ENCODE peak calls at places on chromosomes 3 and 15, in seven cellular contexts. One of them, this sample, is unnamed. For H3K4me1, the result is how much of the 10 kb centered on the place peaks cover.

GRCh38 chr3:113838631-113839209 is at the start of gene GRAMD1C:
- DNase-seq in HCT116: peak
- DNase-seq in K562: peak
- DNase-seq in endothelial cell of umbilical vein: peak
- DNase-seq in A549: peak
- DNase-seq in HepG2: peak
- DNase-seq in Karpas-422: peak
- DNase-seq in this sample: peak

GRCh38 chr3:114850913-114851312 is 296.2 kb downstream of the ZBTB20 start:
- DNase-seq in HCT116: no peak
- DNase-seq in endothelial cell of umbilical vein: no peak
- DNase-seq in A549: no peak
- DNase-seq in Karpas-422: no peak
- DNase-seq in K562: no peak
- DNase-seq in HepG2: no peak
- DNase-seq in this sample: peak

GRCh38 chr15:99390667-99391066 is 139.4 kb downstream of the LRRC28 start:
- DNase-seq in A549: no peak
- DNase-seq in K562: no peak
- DNase-seq in HCT116: no peak
- DNase-seq in Karpas-422: no peak
- DNase-seq in HepG2: peak
- DNase-seq in endothelial cell of umbilical vein: no peak
- DNase-seq in this sample: no peak

GRCh38 chr3:123843668-123844067 is 40.5 kb downstream of the MYLK start:
- DNase-seq in HepG2: no peak
- DNase-seq in endothelial cell of umbilical vein: no peak
- DNase-seq in HCT116: no peak
- DNase-seq in A549: no peak
- DNase-seq in K562: no peak
- DNase-seq in Karpas-422: no peak
- DNase-seq in this sample: no peak

GRCh38 chr15:36798366-36798765 is 218.9 kb downstream of the CDIN1 start:
- DNase-seq in K562: no peak
- DNase-seq in HepG2: no peak
- DNase-seq in Karpas-422: no peak
- DNase-seq in HCT116: no peak
- DNase-seq in A549: peak
- DNase-seq in endothelial cell of umbilical vein: peak
- DNase-seq in this sample: peak

GRCh38 chr15:66809664-66810063 is 107.6 kb downstream of the SMAD6 start:
- DNase-seq in A549: no peak
- DNase-seq in K562: no peak
- DNase-seq in endothelial cell of umbilical vein: no peak
- DNase-seq in HepG2: no peak
- DNase-seq in Karpas-422: no peak
- DNase-seq in HCT116: no peak
- DNase-seq in this sample: no peak

GRCh38 chr3:157585386-157585785 is 82.2 kb upstream of the VEPH1 start:
- DNase-seq in HCT116: no peak
- DNase-seq in HepG2: no peak
- DNase-seq in K562: no peak
- DNase-seq in Karpas-422: no peak
- DNase-seq in endothelial cell of umbilical vein: no peak
- DNase-seq in A549: no peak
- DNase-seq in this sample: no peak

GRCh38 chr3:150520408-150520807 is 25.9 kb downstream of the SERP1 start:
- DNase-seq in Karpas-422: no peak
- DNase-seq in HepG2: no peak
- DNase-seq in endothelial cell of umbilical vein: no peak
- DNase-seq in K562: no peak
- DNase-seq in HCT116: no peak
- DNase-seq in A549: no peak
- DNase-seq in this sample: peak

GRCh38 chr3:37905987-37906674 is 44.5 kb downstream of the CTDSPL start:
- DNase-seq in A549: no peak
- DNase-seq in HepG2: peak
- DNase-seq in K562: no peak
- DNase-seq in Karpas-422: no peak
- DNase-seq in endothelial cell of umbilical vein: peak
- DNase-seq in HCT116: no peak
- DNase-seq in this sample: peak

GRCh38 chr15:84112025-84112424 is 123.5 kb upstream of the GOLGA6L4 start:
- DNase-seq in A549: no peak
- DNase-seq in endothelial cell of umbilical vein: no peak
- DNase-seq in K562: peak
- DNase-seq in HepG2: no peak
- DNase-seq in HCT116: no peak
- DNase-seq in Karpas-422: no peak
- DNase-seq in this sample: no peak

GRCh38 chr15:58793862-58794261 is 22.8 kb downstream of the MINDY2 start:
- DNase-seq in endothelial cell of umbilical vein: no peak
- DNase-seq in Karpas-422: peak
- DNase-seq in K562: no peak
- DNase-seq in A549: no peak
- DNase-seq in HCT116: no peak
- DNase-seq in HepG2: peak
- DNase-seq in this sample: peak

GRCh38 chr3:148092624-148093194 is 605.0 kb upstream of the AGTR1 start:
- DNase-seq in A549: no peak
- DNase-seq in HCT116: no peak
- DNase-seq in Karpas-422: no peak
- DNase-seq in K562: no peak
- DNase-seq in endothelial cell of umbilical vein: no peak
- DNase-seq in HepG2: no peak
- DNase-seq in this sample: no peak

GRCh38 chr3:77338195-77338594 is 298.3 kb downstream of the ROBO2 start:
- DNase-seq in Karpas-422: no peak
- DNase-seq in endothelial cell of umbilical vein: no peak
- DNase-seq in A549: no peak
- DNase-seq in HCT116: no peak
- DNase-seq in K562: no peak
- DNase-seq in HepG2: no peak
- DNase-seq in this sample: no peak

GRCh38 chr3:183265713-183266417 is 12.8 kb downstream of the B3GNT5 start:
- DNase-seq in A549: peak
- DNase-seq in endothelial cell of umbilical vein: peak
- DNase-seq in K562: no peak
- DNase-seq in HCT116: peak
- DNase-seq in Karpas-422: no peak
- DNase-seq in HepG2: peak
- DNase-seq in this sample: no peak

GRCh38 chr15:40943764-40944365 is 9.4 kb upstream of the CHAC1 start:
- DNase-seq in endothelial cell of umbilical vein: no peak
- DNase-seq in HepG2: no peak
- DNase-seq in HCT116: no peak
- DNase-seq in K562: no peak
- DNase-seq in A549: no peak
- DNase-seq in Karpas-422: no peak
- DNase-seq in this sample: peak
- H3K4me1 ChIP-seq in endothelial cell of umbilical vein: under half
- H3K4me1 ChIP-seq in HepG2: under half
- H3K4me1 ChIP-seq in HCT116: under half
- H3K4me1 ChIP-seq in K562: under half
- H3K4me1 ChIP-seq in A549: under half
- H3K4me1 ChIP-seq in Karpas-422: under half
- H3K4me1 ChIP-seq in this sample: under half

DNA sequence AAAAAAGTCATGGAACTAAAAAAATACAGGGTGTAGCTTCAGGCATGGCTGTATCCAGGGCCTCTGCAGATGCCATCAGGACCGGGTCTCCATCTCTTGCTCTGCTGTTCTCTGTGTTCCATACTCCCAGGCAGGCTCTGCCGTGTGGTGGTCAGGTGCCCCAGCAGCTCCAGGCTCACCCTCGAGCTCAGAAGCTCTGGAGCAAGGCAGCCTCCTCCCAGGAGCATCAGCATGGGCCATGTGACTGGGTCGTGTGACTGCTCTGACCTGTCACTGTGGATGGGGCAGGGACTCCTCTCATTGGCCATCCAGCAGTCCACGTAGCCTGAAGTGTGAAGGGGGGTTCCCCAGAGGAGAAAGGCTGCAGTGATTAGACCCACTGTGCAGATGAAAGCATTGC is 8.5 kb downstream of the FBLN2 start:
- DNase-seq in HepG2: no peak
- DNase-seq in endothelial cell of umbilical vein: no peak
- DNase-seq in K562: no peak
- DNase-seq in Karpas-422: no peak
- DNase-seq in A549: no peak
- DNase-seq in HCT116: no peak
- DNase-seq in this sample: no peak
- H3K4me2 ChIP-seq in HepG2: no peak
- H3K4me2 ChIP-seq in endothelial cell of umbilical vein: no peak
- H3K4me2 ChIP-seq in K562: no peak
- H3K4me2 ChIP-seq in Karpas-422: no peak
- H3K4me2 ChIP-seq in A549: no peak
- H3K4me2 ChIP-seq in HCT116: no peak
- H3K4me2 ChIP-seq in this sample: no peak

GRCh38 chr3:16908878-16909277 is 24.1 kb downstream of the PLCL2 start:
- DNase-seq in HCT116: no peak
- DNase-seq in A549: no peak
- DNase-seq in endothelial cell of umbilical vein: no peak
- DNase-seq in Karpas-422: no peak
- DNase-seq in K562: no peak
- DNase-seq in HepG2: no peak
- DNase-seq in this sample: no peak
- H3K4me3 ChIP-seq in HCT116: no peak
- H3K4me3 ChIP-seq in A549: no peak
- H3K4me3 ChIP-seq in endothelial cell of umbilical vein: no peak
- H3K4me3 ChIP-seq in Karpas-422: no peak
- H3K4me3 ChIP-seq in K562: no peak
- H3K4me3 ChIP-seq in HepG2: no peak
- H3K4me3 ChIP-seq in this sample: no peak

DNA sequence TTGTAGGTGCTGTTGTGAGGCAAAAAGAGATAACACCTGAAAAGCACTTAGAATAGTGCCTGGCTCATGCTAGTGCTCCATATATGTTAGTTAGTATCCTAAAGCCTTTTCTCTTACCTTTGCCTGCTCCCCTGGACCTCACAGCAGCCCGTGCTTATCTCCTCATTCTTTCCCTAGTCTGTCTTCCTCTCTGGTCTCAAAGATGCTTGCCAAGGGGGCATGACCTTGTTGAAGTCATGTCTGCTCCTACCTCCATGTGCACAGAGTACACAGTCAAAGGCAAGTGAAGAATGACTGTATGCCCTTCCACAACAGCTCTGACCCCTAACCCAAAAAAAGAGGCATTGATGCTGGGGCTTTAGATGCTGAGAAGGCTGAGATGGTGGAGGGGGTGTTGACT is 722 bp upstream of the CYP8B1 start:
- DNase-seq in K562: no peak
- DNase-seq in HepG2: no peak
- DNase-seq in Karpas-422: no peak
- DNase-seq in HCT116: no peak
- DNase-seq in A549: no peak
- DNase-seq in endothelial cell of umbilical vein: no peak
- DNase-seq in this sample: no peak
- H3K4me1 ChIP-seq in K562: under half
- H3K4me1 ChIP-seq in HepG2: half or more
- H3K4me1 ChIP-seq in Karpas-422: under half
- H3K4me1 ChIP-seq in HCT116: under half
- H3K4me1 ChIP-seq in A549: under half
- H3K4me1 ChIP-seq in endothelial cell of umbilical vein: under half
- H3K4me1 ChIP-seq in this sample: under half

GRCh38 chr15:70530503-70530902 is 232.9 kb downstream of the UACA start:
- DNase-seq in K562: no peak
- DNase-seq in A549: no peak
- DNase-seq in Karpas-422: no peak
- DNase-seq in HepG2: no peak
- DNase-seq in endothelial cell of umbilical vein: no peak
- DNase-seq in HCT116: no peak
- DNase-seq in this sample: no peak
- H3K4me2 ChIP-seq in K562: no peak
- H3K4me2 ChIP-seq in A549: no peak
- H3K4me2 ChIP-seq in Karpas-422: no peak
- H3K4me2 ChIP-seq in HepG2: no peak
- H3K4me2 ChIP-seq in endothelial cell of umbilical vein: no peak
- H3K4me2 ChIP-seq in HCT116: no peak
- H3K4me2 ChIP-seq in this sample: no peak

DNA sequence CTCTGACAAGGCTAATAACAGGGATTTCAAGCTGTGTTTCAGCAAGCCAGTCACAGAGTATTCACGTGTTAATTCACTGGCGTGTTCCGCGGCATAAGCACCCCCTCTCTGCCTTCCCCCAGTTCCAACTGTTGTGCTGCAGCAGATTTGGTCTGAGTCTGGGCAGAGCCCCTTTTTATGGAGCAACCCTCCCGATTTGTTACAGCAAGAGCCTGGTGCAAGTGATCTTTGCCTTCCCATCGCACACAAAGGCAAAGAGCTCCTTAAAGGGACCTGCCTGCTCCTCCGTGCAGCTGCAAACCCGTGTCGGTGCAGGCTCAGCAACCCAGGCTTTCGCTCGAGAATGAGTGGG is 170.5 kb downstream of the KCNAB1 start:
- DNase-seq in K562: no peak
- DNase-seq in Karpas-422: no peak
- DNase-seq in HepG2: no peak
- DNase-seq in endothelial cell of umbilical vein: no peak
- DNase-seq in A549: no peak
- DNase-seq in HCT116: no peak
- DNase-seq in this sample: no peak
- H3K4me3 ChIP-seq in K562: no peak
- H3K4me3 ChIP-seq in Karpas-422: no peak
- H3K4me3 ChIP-seq in HepG2: no peak
- H3K4me3 ChIP-seq in endothelial cell of umbilical vein: peak
- H3K4me3 ChIP-seq in A549: no peak
- H3K4me3 ChIP-seq in HCT116: no peak
- H3K4me3 ChIP-seq in this sample: peak